ENCODE peak calls at places on chromosomes 4 and X, in nine cellular contexts. One of them, this sample, is unnamed.

GRCh38 chrX:94524867-94525266 is 850.9 kb downstream of the FAM133A start:
- DNase-seq in fibroblast of the aortic adventitia: no peak
- DNase-seq in Peyer's patch: no peak
- DNase-seq in aorta: no peak
- DNase-seq in small intestine: no peak
- DNase-seq in lower lobe of right lung: no peak
- DNase-seq in pancreas: no peak
- DNase-seq in tibial artery: no peak
- DNase-seq in GM12864: no peak
- DNase-seq in this sample: no peak

GRCh38 chr4:140300271-140300970 is 73.0 kb upstream of the SCOC start:
- DNase-seq in fibroblast of the aortic adventitia: peak; percentile 64
- DNase-seq in Peyer's patch: no peak
- DNase-seq in aorta: no peak
- DNase-seq in small intestine: no peak
- DNase-seq in lower lobe of right lung: no peak
- DNase-seq in pancreas: no peak
- DNase-seq in tibial artery: no peak
- DNase-seq in GM12864: no peak
- DNase-seq in this sample: peak; percentile 69

GRCh38 chr4:181823183-181823582 is 420.0 kb upstream of the TENM3 start:
- DNase-seq in fibroblast of the aortic adventitia: no peak
- DNase-seq in Peyer's patch: no peak
- DNase-seq in aorta: no peak
- DNase-seq in small intestine: no peak
- DNase-seq in lower lobe of right lung: no peak
- DNase-seq in pancreas: no peak
- DNase-seq in tibial artery: no peak
- DNase-seq in GM12864: no peak
- DNase-seq in this sample: no peak

GRCh38 chr4:78336093-78336943 is 215.3 kb upstream of the ANXA3 start:
- DNase-seq in fibroblast of the aortic adventitia: peak; percentile 84
- DNase-seq in Peyer's patch: no peak
- DNase-seq in aorta: no peak
- DNase-seq in small intestine: peak; percentile 32
- DNase-seq in lower lobe of right lung: no peak
- DNase-seq in pancreas: no peak
- DNase-seq in tibial artery: no peak
- DNase-seq in GM12864: no peak
- DNase-seq in this sample: peak; percentile 17

GRCh38 chrX:118545510-118545909 is 49.9 kb downstream of the DOCK11 start:
- DNase-seq in fibroblast of the aortic adventitia: no peak
- DNase-seq in Peyer's patch: no peak
- DNase-seq in aorta: no peak
- DNase-seq in small intestine: no peak
- DNase-seq in lower lobe of right lung: no peak
- DNase-seq in pancreas: no peak
- DNase-seq in tibial artery: no peak
- DNase-seq in GM12864: no peak
- DNase-seq in this sample: no peak

GRCh38 chr4:88613417-88613875 is 21.2 kb downstream of the HERC3 start:
- DNase-seq in fibroblast of the aortic adventitia: no peak
- DNase-seq in Peyer's patch: peak; percentile 17
- DNase-seq in aorta: no peak
- DNase-seq in small intestine: peak; percentile 48
- DNase-seq in lower lobe of right lung: no peak
- DNase-seq in pancreas: no peak
- DNase-seq in tibial artery: no peak
- DNase-seq in GM12864: no peak
- DNase-seq in this sample: peak; percentile 32

GRCh38 chr4:76666940-76667532 is 230.9 kb downstream of the SOWAHB start:
- DNase-seq in fibroblast of the aortic adventitia: peak; percentile 12
- DNase-seq in Peyer's patch: no peak
- DNase-seq in aorta: no peak
- DNase-seq in small intestine: peak; percentile 61
- DNase-seq in lower lobe of right lung: no peak
- DNase-seq in pancreas: no peak
- DNase-seq in tibial artery: no peak
- DNase-seq in GM12864: no peak
- DNase-seq in this sample: no peak

GRCh38 chr4:60729194-60729593 is 470.9 kb upstream of the ADGRL3 start:
- DNase-seq in fibroblast of the aortic adventitia: no peak
- DNase-seq in Peyer's patch: no peak
- DNase-seq in aorta: no peak
- DNase-seq in small intestine: no peak
- DNase-seq in lower lobe of right lung: no peak
- DNase-seq in pancreas: no peak
- DNase-seq in tibial artery: no peak
- DNase-seq in GM12864: no peak
- DNase-seq in this sample: no peak

GRCh38 chr4:180028682-180029081 is 2214.5 kb upstream of the TENM3 start:
- DNase-seq in fibroblast of the aortic adventitia: no peak
- DNase-seq in Peyer's patch: peak; percentile 22
- DNase-seq in aorta: no peak
- DNase-seq in small intestine: peak; percentile 39
- DNase-seq in lower lobe of right lung: peak; percentile 44
- DNase-seq in pancreas: peak; percentile 12
- DNase-seq in tibial artery: no peak
- DNase-seq in GM12864: no peak
- DNase-seq in this sample: peak; percentile 26

GRCh38 chr4:79233820-79234219 is 92.0 kb downstream of the NAA11 start:
- DNase-seq in fibroblast of the aortic adventitia: no peak
- DNase-seq in Peyer's patch: no peak
- DNase-seq in aorta: no peak
- DNase-seq in small intestine: no peak
- DNase-seq in lower lobe of right lung: no peak
- DNase-seq in pancreas: no peak
- DNase-seq in tibial artery: no peak
- DNase-seq in GM12864: no peak
- DNase-seq in this sample: no peak

GRCh38 chr4:1573830-1574459 is 110.2 kb downstream of the FAM53A start:
- DNase-seq in fibroblast of the aortic adventitia: no peak
- DNase-seq in Peyer's patch: no peak
- DNase-seq in aorta: peak; percentile 12
- DNase-seq in small intestine: no peak
- DNase-seq in lower lobe of right lung: no peak
- DNase-seq in pancreas: no peak
- DNase-seq in tibial artery: no peak
- DNase-seq in GM12864: no peak
- DNase-seq in this sample: no peak

GRCh38 chr4:85913925-85914694 is 439.2 kb downstream of the ARHGAP24 start:
- DNase-seq in fibroblast of the aortic adventitia: no peak
- DNase-seq in Peyer's patch: no peak
- DNase-seq in aorta: no peak
- DNase-seq in small intestine: peak; percentile 77
- DNase-seq in lower lobe of right lung: no peak
- DNase-seq in pancreas: no peak
- DNase-seq in tibial artery: no peak
- DNase-seq in GM12864: no peak
- DNase-seq in this sample: no peak

GRCh38 chr4:76199664-76200211 is 13.9 kb downstream of the SCARB2 start:
- DNase-seq in fibroblast of the aortic adventitia: no peak
- DNase-seq in Peyer's patch: peak; percentile 77
- DNase-seq in aorta: no peak
- DNase-seq in small intestine: peak; percentile 85
- DNase-seq in lower lobe of right lung: no peak
- DNase-seq in pancreas: peak; percentile 51
- DNase-seq in tibial artery: no peak
- DNase-seq in GM12864: peak; percentile 92
- DNase-seq in this sample: peak; percentile 23

GRCh38 chrX:346034-346813 is 27.6 kb upstream of the GTPBP6 start:
- DNase-seq in fibroblast of the aortic adventitia: no peak
- DNase-seq in Peyer's patch: no peak
- DNase-seq in aorta: peak; percentile 40
- DNase-seq in small intestine: no peak
- DNase-seq in lower lobe of right lung: peak; percentile 38
- DNase-seq in pancreas: no peak
- DNase-seq in tibial artery: peak; percentile 60
- DNase-seq in GM12864: no peak
- DNase-seq in this sample: no peak

GRCh38 chrX:78333521-78333920 is 6.1 kb upstream of the CYSLTR1 start:
- DNase-seq in fibroblast of the aortic adventitia: peak; percentile 33
- DNase-seq in Peyer's patch: no peak
- DNase-seq in aorta: no peak
- DNase-seq in small intestine: no peak
- DNase-seq in lower lobe of right lung: no peak
- DNase-seq in pancreas: no peak
- DNase-seq in tibial artery: no peak
- DNase-seq in GM12864: no peak
- DNase-seq in this sample: peak; percentile 1

DNA sequence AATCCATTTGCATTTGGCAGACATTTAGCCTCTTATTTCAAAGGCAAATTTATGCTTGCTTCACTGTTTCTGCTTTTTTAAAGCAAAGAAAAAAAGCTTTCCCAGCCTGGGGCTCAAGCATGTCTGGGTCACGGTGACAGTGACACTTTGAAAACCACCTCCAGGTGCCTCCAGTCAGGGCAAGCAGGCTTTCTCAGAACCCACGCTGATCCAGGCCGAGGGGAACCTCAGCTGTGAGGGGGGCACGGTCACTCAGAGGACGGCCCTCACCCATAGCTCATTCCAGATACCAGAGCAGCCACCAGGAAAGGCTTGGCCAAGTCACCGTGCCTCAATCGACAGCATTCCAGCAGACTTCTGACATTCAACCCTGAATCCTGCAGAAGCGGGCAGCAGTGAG is 57.1 kb downstream of the PPP2R2C start:
- DNase-seq in fibroblast of the aortic adventitia: no peak
- DNase-seq in Peyer's patch: no peak
- DNase-seq in aorta: no peak
- DNase-seq in small intestine: no peak
- DNase-seq in lower lobe of right lung: no peak
- DNase-seq in pancreas: no peak
- DNase-seq in tibial artery: no peak
- DNase-seq in GM12864: no peak
- DNase-seq in this sample: no peak
- H3K4me3 ChIP-seq in fibroblast of the aortic adventitia: no peak overlapping the region
- H3K4me3 ChIP-seq in Peyer's patch: no peak overlapping the region
- H3K4me3 ChIP-seq in aorta: no peak overlapping the region
- H3K4me3 ChIP-seq in small intestine: no peak overlapping the region
- H3K4me3 ChIP-seq in lower lobe of right lung: no peak overlapping the region
- H3K4me3 ChIP-seq in pancreas: no peak overlapping the region
- H3K4me3 ChIP-seq in tibial artery: no peak overlapping the region
- H3K4me3 ChIP-seq in GM12864: no peak overlapping the region
- H3K4me3 ChIP-seq in this sample: no peak overlapping the region

DNA sequence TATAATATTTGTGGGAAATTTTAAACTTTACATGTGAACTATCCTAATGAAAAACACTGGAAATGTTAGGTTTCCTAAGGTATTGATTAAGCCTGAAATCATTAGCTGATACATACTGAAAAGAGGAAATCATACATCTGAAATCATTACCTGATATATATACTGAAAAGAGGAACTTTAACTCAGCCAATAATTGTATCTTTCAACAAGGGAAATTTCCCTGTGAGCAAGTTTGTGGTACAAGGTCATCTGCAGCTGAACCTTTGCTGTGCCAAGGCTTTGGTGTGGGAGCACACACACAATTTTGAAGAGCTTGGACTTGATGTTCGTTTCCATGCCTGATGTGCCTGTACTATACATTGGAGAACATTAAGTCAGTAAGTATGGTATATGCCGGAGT is 131.9 kb upstream of the USP9X start:
- DNase-seq in fibroblast of the aortic adventitia: no peak
- DNase-seq in Peyer's patch: no peak
- DNase-seq in aorta: no peak
- DNase-seq in small intestine: no peak
- DNase-seq in lower lobe of right lung: no peak
- DNase-seq in pancreas: no peak
- DNase-seq in tibial artery: no peak
- DNase-seq in GM12864: peak; percentile 10
- DNase-seq in this sample: no peak
- H3K4me3 ChIP-seq in fibroblast of the aortic adventitia: no peak overlapping the region
- H3K4me3 ChIP-seq in Peyer's patch: no peak overlapping the region
- H3K4me3 ChIP-seq in aorta: no peak overlapping the region
- H3K4me3 ChIP-seq in small intestine: no peak overlapping the region
- H3K4me3 ChIP-seq in lower lobe of right lung: no peak overlapping the region
- H3K4me3 ChIP-seq in pancreas: no peak overlapping the region
- H3K4me3 ChIP-seq in tibial artery: no peak overlapping the region
- H3K4me3 ChIP-seq in GM12864: no peak overlapping the region
- H3K4me3 ChIP-seq in this sample: no peak overlapping the region

GRCh38 chr4:174717788-174718187 is 111.3 kb downstream of the GLRA3 start:
- DNase-seq in fibroblast of the aortic adventitia: no peak
- DNase-seq in Peyer's patch: no peak
- DNase-seq in aorta: no peak
- DNase-seq in small intestine: no peak
- DNase-seq in lower lobe of right lung: no peak
- DNase-seq in pancreas: no peak
- DNase-seq in tibial artery: no peak
- DNase-seq in GM12864: no peak
- DNase-seq in this sample: no peak

GRCh38 chr4:174714393-174715211 is 114.4 kb downstream of the GLRA3 start:
- DNase-seq in fibroblast of the aortic adventitia: peak; percentile 63
- DNase-seq in Peyer's patch: no peak
- DNase-seq in aorta: no peak
- DNase-seq in small intestine: peak; percentile 55
- DNase-seq in lower lobe of right lung: no peak
- DNase-seq in pancreas: peak; percentile 15
- DNase-seq in tibial artery: no peak
- DNase-seq in GM12864: peak; percentile 24
- DNase-seq in this sample: peak; percentile 54

GRCh38 chr4:174716986-174717770 is 111.9 kb downstream of the GLRA3 start:
- DNase-seq in fibroblast of the aortic adventitia: no peak
- DNase-seq in Peyer's patch: no peak
- DNase-seq in aorta: no peak
- DNase-seq in small intestine: no peak
- DNase-seq in lower lobe of right lung: no peak
- DNase-seq in pancreas: no peak
- DNase-seq in tibial artery: no peak
- DNase-seq in GM12864: no peak
- DNase-seq in this sample: no peak

GRCh38 chr4:174713181-174713580 is 115.9 kb downstream of the GLRA3 start:
- DNase-seq in fibroblast of the aortic adventitia: no peak
- DNase-seq in Peyer's patch: no peak
- DNase-seq in aorta: no peak
- DNase-seq in small intestine: no peak
- DNase-seq in lower lobe of right lung: no peak
- DNase-seq in pancreas: no peak
- DNase-seq in tibial artery: no peak
- DNase-seq in GM12864: no peak
- DNase-seq in this sample: no peak

GRCh38 chr4:174713821-174714220 is 115.2 kb downstream of the GLRA3 start:
- DNase-seq in fibroblast of the aortic adventitia: no peak
- DNase-seq in Peyer's patch: no peak
- DNase-seq in aorta: no peak
- DNase-seq in small intestine: no peak
- DNase-seq in lower lobe of right lung: no peak
- DNase-seq in pancreas: no peak
- DNase-seq in tibial artery: no peak
- DNase-seq in GM12864: no peak
- DNase-seq in this sample: no peak
- H3K4me3 ChIP-seq in fibroblast of the aortic adventitia: no peak overlapping the region
- H3K4me3 ChIP-seq in Peyer's patch: no peak overlapping the region
- H3K4me3 ChIP-seq in aorta: no peak overlapping the region
- H3K4me3 ChIP-seq in small intestine: no peak overlapping the region
- H3K4me3 ChIP-seq in lower lobe of right lung: no peak overlapping the region
- H3K4me3 ChIP-seq in pancreas: no peak overlapping the region
- H3K4me3 ChIP-seq in tibial artery: no peak overlapping the region
- H3K4me3 ChIP-seq in GM12864: no peak overlapping the region
- H3K4me3 ChIP-seq in this sample: no peak overlapping the region

DNA sequence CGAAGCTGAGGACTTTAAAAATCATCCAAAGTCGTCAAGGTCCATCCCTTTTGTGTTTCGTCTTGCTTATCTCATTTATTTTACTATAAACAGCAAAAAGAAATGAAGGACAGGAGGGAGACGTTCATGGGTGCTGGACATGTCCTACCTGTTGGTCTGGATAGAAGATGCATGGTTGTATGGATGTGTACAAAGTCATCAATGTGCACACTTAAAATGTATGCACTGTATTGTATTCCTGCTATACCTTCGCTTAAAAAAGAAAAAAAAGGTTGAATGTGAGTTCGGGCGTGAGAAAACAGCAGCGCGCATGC is 313 bp upstream of the BLOC1S4 start:
- DNase-seq in fibroblast of the aortic adventitia: no peak
- DNase-seq in Peyer's patch: no peak
- DNase-seq in aorta: no peak
- DNase-seq in small intestine: peak; percentile 19
- DNase-seq in lower lobe of right lung: no peak
- DNase-seq in pancreas: no peak
- DNase-seq in tibial artery: no peak
- DNase-seq in GM12864: no peak
- DNase-seq in this sample: no peak
- H3K4me3 ChIP-seq in fibroblast of the aortic adventitia: peak overlapping the region; percentile 95
- H3K4me3 ChIP-seq in Peyer's patch: peak overlapping the region; percentile 76
- H3K4me3 ChIP-seq in aorta: no peak overlapping the region
- H3K4me3 ChIP-seq in small intestine: peak overlapping the region; percentile 72
- H3K4me3 ChIP-seq in lower lobe of right lung: peak overlapping the region; percentile 73
- H3K4me3 ChIP-seq in pancreas: peak overlapping the region; percentile 83
- H3K4me3 ChIP-seq in tibial artery: peak overlapping the region; percentile 69
- H3K4me3 ChIP-seq in GM12864: peak overlapping the region; percentile 69
- H3K4me3 ChIP-seq in this sample: peak overlapping the region; percentile 80

This sample was measured in astrocyte of the spinal cord.